ENCODE peak calls at places on chromosomes 2 and 18, in seven cellular contexts. R is GM03348, M is K562, X is ovary, T is AG09309, Z is Kasumi-1, S is bronchial epithelial cell. O is an unnamed sample.

GRCh38 chr2:218322756-218323525 is 30.6 kb upstream of the TMBIM1 start:
- DNase-seq in X (peak; percentile 82), Z (peak; percentile 58), T (no peak), M (peak; percentile 97), R (peak; percentile 86), S (peak; percentile 37), O (no peak)

GRCh38 chr2:112946086-112946485 is 31.7 kb upstream of the IL36G start:
- DNase-seq in R (no peak), X (no peak), Z (no peak), M (no peak), T (no peak), S (no peak), O (no peak)

GRCh38 chr2:147133273-147133901 is 711.4 kb upstream of the ACVR2A start:
- DNase-seq in X (no peak), S (no peak), Z (no peak), R (no peak), T (no peak), M (no peak), O (peak; percentile 12)

GRCh38 chr2:23691106-23691470 is 235.8 kb downstream of the ATAD2B start:
- DNase-seq in X (no peak), T (no peak), S (no peak), Z (no peak), R (no peak), M (no peak), O (no peak)

GRCh38 chr2:54660752-54661151 is 62.7 kb upstream of the EML6 start:
- DNase-seq in S (no peak), R (no peak), M (no peak), X (no peak), Z (no peak), T (no peak), O (no peak)

GRCh38 chr2:32701806-32702205 is 74.0 kb downstream of the TTC27 start:
- DNase-seq in T (no peak), M (no peak), X (no peak), R (no peak), S (no peak), Z (no peak), O (no peak)

GRCh38 chr2:118737690-118738089 is 109.8 kb downstream of the EN1 start:
- DNase-seq in R (no peak), M (no peak), X (no peak), Z (no peak), T (no peak), S (no peak), O (no peak)

GRCh38 chr2:223760838-223761502 is 76.4 kb downstream of the AP1S3 start:
- DNase-seq in T (peak; percentile 41), Z (peak; percentile 15), X (no peak), M (no peak), R (peak; percentile 69), S (peak; percentile 96), O (peak; percentile 78)

GRCh38 chr2:196113061-196113974 is 44.7 kb upstream of the DNAH7 start:
- DNase-seq in M (no peak), X (no peak), T (no peak), R (peak; percentile 42), S (no peak), Z (no peak), O (no peak)

GRCh38 chr2:62407838-62408589 is 98.0 kb downstream of the TMEM17 start:
- DNase-seq in M (no peak), S (no peak), X (peak; percentile 42), Z (no peak), T (no peak), R (no peak), O (no peak)

GRCh38 chr2:9373047-9373446 is 50.3 kb downstream of the ITGB1BP1 start:
- DNase-seq in M (no peak), T (no peak), Z (no peak), S (no peak), R (no peak), X (no peak), O (no peak)

GRCh38 chr2:236859896-236860295 is 225.8 kb upstream of the COPS8 start:
- DNase-seq in M (no peak), S (no peak), T (no peak), Z (no peak), R (no peak), X (no peak), O (no peak)

GRCh38 chr18:49227456-49227855 is 233.0 kb downstream of the DYM start:
- DNase-seq in T (no peak), M (no peak), Z (no peak), S (peak; percentile 60), R (no peak), X (no peak), O (no peak)

GRCh38 chr2:191049728-191050639 is 36.0 kb upstream of the STAT1 start:
- DNase-seq in X (no peak), S (no peak), M (no peak), Z (no peak), R (peak; percentile 55), T (peak; percentile 83), O (peak; percentile 51)

GRCh38 chr2:230748087-230748486 is 35.4 kb downstream of the CAB39 start:
- DNase-seq in S (peak; percentile 30), Z (no peak), T (no peak), R (no peak), X (no peak), M (peak; percentile 17), O (no peak)